ENCODE peak calls at places on chromosomes 11 and 22, in eight cellular contexts. O is breast epithelium; V is ovary; A is heart right ventricle; Q is CD8-positive, alpha-beta T cell; X is endodermal cell; E is adipocyte; N is ascending aorta. S is an unnamed sample. For H3K4me1, the result is how much of the 10 kb centered on the place peaks cover.

GRCh38 chr11:103744496-103745153 is 291.8 kb upstream of the DDI1 start:
- DNase-seq in E (no peak), A (no peak), N (no peak), X (no peak), V (no peak), O (no peak), Q (no peak), S (no peak)

GRCh38 chr11:75524576-75525432 is 937 bp downstream of the GDPD5 start:
- DNase-seq in O (no peak), N (no peak), X (peak), A (peak), Q (peak), V (no peak), E (peak), S (peak)

GRCh38 chr22:25987948-25988347 is 181.3 kb upstream of the SEZ6L start:
- DNase-seq in Q (no peak), A (no peak), V (no peak), O (no peak), E (no peak), X (no peak), N (no peak), S (no peak)

GRCh38 chr11:128316541-128317206 is 270.7 kb downstream of the ETS1 start:
- DNase-seq in X (no peak), Q (no peak), V (no peak), A (no peak), O (no peak), E (no peak), N (no peak), S (no peak)

GRCh38 chr11:1348748-1349073 is 39.3 kb upstream of the TOLLIP start:
- DNase-seq in V (no peak), O (no peak), E (no peak), A (no peak), N (no peak), X (no peak), Q (no peak), S (no peak)

GRCh38 chr11:49995559-49995958 is 13.2 kb upstream of the OR4C12 start:
- DNase-seq in V (no peak), O (no peak), N (no peak), A (no peak), Q (no peak), E (peak), X (peak), S (peak)

GRCh38 chr11:63858628-63859550 is 20.0 kb downstream of the MARK2 start:
- DNase-seq in E (peak), A (no peak), O (no peak), V (peak), X (no peak), N (peak), Q (no peak), S (no peak)

GRCh38 chr11:101011881-101012280 is 117.7 kb downstream of the PGR start:
- DNase-seq in X (no peak), O (no peak), E (no peak), Q (no peak), A (no peak), N (no peak), V (no peak), S (no peak)

GRCh38 chr11:113446938-113447337 is 28.3 kb downstream of the DRD2 start:
- DNase-seq in Q (no peak), E (no peak), X (no peak), A (no peak), O (no peak), V (no peak), N (no peak), S (no peak)

GRCh38 chr11:101126551-101127347 is 2.9 kb downstream of the PGR start:
- DNase-seq in E (peak), N (no peak), A (peak), X (peak), V (peak), Q (no peak), O (no peak), S (peak)

GRCh38 chr11:47766363-47767227 is 546 bp downstream of the FNBP4 start:
- DNase-seq in A (peak), O (peak), Q (peak), V (peak), E (peak), X (peak), N (no peak), S (peak)

GRCh38 chr11:44275961-44276550 is 33.9 kb downstream of the ALX4 start:
- DNase-seq in N (no peak), V (no peak), A (no peak), E (no peak), Q (no peak), X (no peak), O (no peak), S (no peak)

GRCh38 chr22:46604306-46604690 is 15.9 kb upstream of the GRAMD4 start:
- DNase-seq in A (no peak), Q (peak), X (no peak), V (no peak), N (peak), O (no peak), E (no peak), S (no peak)

GRCh38 chr22:43234299-43234988 is 47.5 kb upstream of the TTLL12 start:
- DNase-seq in O (no peak), N (no peak), E (no peak), Q (no peak), A (no peak), V (no peak), X (no peak), S (no peak)

GRCh38 chr11:57659669-57660068 is 2.1 kb downstream of the CLP1 start:
- DNase-seq in N (no peak), O (no peak), Q (no peak), A (no peak), X (no peak), E (no peak), V (no peak), S (no peak)

GRCh38 chr11:76927160-76927559 is 66.4 kb downstream of the ACER3 start:
- DNase-seq in Q (no peak), V (no peak), A (no peak), N (no peak), X (no peak), O (no peak), E (no peak), S (no peak)

GRCh38 chr11:2202071-2202899 is 30.7 kb upstream of the TH start:
- DNase-seq in O (peak), E (no peak), N (no peak), A (no peak), V (no peak), Q (no peak), X (no peak), S (no peak)

GRCh38 chr11:127412722-127413121 is 412.2 kb upstream of the KIRREL3 start:
- DNase-seq in Q (no peak), O (no peak), E (no peak), V (no peak), A (no peak), N (no peak), X (no peak), S (no peak)

GRCh38 chr11:76256448-76256847 is 50.1 kb upstream of the WNT11 start:
- DNase-seq in O (no peak), E (no peak), V (no peak), N (no peak), X (peak), A (no peak), Q (no peak), S (peak)

GRCh38 chr11:130786586-130786985 is 129.7 kb downstream of the SNX19 start:
- DNase-seq in N (no peak), O (no peak), X (no peak), Q (no peak), E (no peak), V (no peak), A (no peak), S (no peak)
- H3K4me1 ChIP-seq in N (under half), O (under half), X (under half), Q (under half), E (under half), V (under half), A (under half), S (under half)

GRCh38 chr11:12137938-12138731 is 27.7 kb downstream of the MICAL2 start:
- DNase-seq in E (no peak), X (no peak), N (peak), Q (no peak), A (no peak), V (no peak), O (no peak), S (peak)

GRCh38 chr11:12135185-12135584 is 24.8 kb downstream of the MICAL2 start:
- DNase-seq in O (no peak), E (no peak), X (no peak), Q (no peak), A (no peak), V (no peak), N (no peak), S (no peak)

GRCh38 chr11:12134239-12134590 is 23.8 kb downstream of the MICAL2 start:
- DNase-seq in E (no peak), Q (no peak), X (no peak), N (no peak), A (no peak), O (no peak), V (no peak), S (no peak)

GRCh38 chr11:12139144-12139881 is 28.9 kb downstream of the MICAL2 start:
- DNase-seq in V (peak), O (no peak), Q (no peak), A (no peak), X (no peak), E (peak), N (no peak), S (no peak)

DNA sequence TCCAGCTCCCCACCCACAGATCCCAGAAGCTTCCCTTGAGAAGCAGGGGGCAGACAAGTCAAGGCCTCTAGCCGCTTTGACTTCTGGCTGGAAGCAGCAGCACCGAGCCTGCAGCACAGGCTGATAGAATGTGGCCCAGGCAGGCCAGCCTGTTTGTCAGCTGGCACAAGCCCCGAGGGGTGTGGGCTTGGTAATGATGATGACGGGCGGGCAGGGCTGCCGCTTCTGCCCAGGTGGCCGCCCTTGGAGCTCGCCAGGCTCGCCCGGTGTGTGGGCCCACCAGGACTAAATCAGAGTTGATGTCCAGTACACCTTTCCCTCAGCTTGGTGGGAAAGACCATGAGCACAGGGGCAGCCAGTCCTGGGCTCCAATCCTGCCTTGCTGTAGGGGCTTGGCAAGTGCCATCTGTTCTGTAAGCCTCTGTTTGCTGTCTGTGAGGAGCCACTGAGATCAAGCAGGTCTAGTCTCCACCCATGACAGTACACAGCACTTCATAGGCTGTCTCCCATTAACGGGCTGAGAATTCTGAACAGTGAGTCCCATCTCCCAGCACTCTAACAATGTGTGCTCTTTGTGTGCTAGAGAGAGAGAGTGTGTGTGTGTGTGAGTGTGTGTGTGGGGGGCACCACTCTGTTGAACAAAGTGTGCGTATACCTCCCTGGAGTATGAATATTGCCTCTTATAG is 26.8 kb downstream of the MICAL2 start:
- DNase-seq in O (peak), Q (no peak), V (no peak), X (no peak), A (no peak), N (no peak), E (no peak), S (no peak)
- H3K4me1 ChIP-seq in O (under half), Q (under half), V (under half), X (under half), A (half or more), N (half or more), E (under half), S (under half)

GRCh38 chr22:49954991-49955580 is 5.5 kb upstream of the PIM3 start:
- DNase-seq in A (peak), Q (no peak), O (no peak), N (no peak), X (no peak), E (no peak), V (no peak), S (no peak)
- H3K4me1 ChIP-seq in A (under half), Q (under half), O (under half), N (under half), X (under half), E (half or more), V (under half), S (under half)

GRCh38 chr22:29385305-29385704 is 3.1 kb downstream of the AP1B1 start:
- DNase-seq in N (no peak), E (no peak), O (no peak), V (no peak), X (no peak), A (no peak), Q (no peak), S (no peak)

GRCh38 chr22:29383740-29384139 is 4.6 kb downstream of the AP1B1 start:
- DNase-seq in Q (no peak), N (no peak), V (no peak), E (no peak), A (no peak), X (no peak), O (no peak), S (no peak)

GRCh38 chr22:29387921-29388758 is at the start of gene AP1B1:
- DNase-seq in Q (peak), N (peak), E (peak), A (peak), X (peak), O (peak), V (peak), S (peak)

GRCh38 chr22:29388759-29389090 is 355 bp upstream of the AP1B1 start:
- DNase-seq in O (no peak), V (no peak), X (no peak), A (no peak), Q (no peak), N (no peak), E (no peak), S (no peak)

DNA sequence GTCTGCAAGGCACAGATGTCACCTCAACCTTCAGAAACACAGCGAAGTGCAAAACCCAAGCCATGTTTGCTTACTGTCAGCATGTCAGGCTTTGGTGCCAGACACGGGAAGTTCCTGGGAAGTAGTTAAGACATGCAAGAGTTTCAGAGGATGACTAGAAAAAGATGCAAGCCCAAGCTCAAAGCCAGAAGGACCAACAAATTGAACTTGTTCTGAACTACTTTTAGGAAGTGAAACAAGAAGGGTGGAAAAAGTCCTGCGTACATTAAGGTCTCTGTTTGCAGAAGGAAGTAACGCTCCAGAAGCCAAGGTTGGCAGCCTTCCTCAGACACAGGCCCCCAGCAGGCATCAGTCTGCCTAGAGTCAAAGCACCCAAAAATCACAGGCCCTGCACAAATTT is 2.6 kb downstream of the AP1B1 start:
- DNase-seq in Q (no peak), A (no peak), N (no peak), V (no peak), O (no peak), E (no peak), X (no peak), S (no peak)
- H3K4me1 ChIP-seq in Q (under half), A (under half), N (under half), V (under half), O (under half), E (under half), X (under half), S (under half)

GRCh38 chr11:121347094-121347493 is 54.5 kb downstream of the SC5D start:
- DNase-seq in N (no peak), Q (no peak), O (no peak), E (no peak), X (no peak), V (no peak), A (no peak), S (no peak)
- H3K4me1 ChIP-seq in N (under half), Q (under half), O (under half), E (under half), X (under half), V (under half), A (under half), S (under half)

GRCh38 chr11:94754335-94754734 is 13.8 kb upstream of the AMOTL1 start:
- DNase-seq in V (no peak), N (no peak), X (no peak), O (no peak), Q (no peak), A (no peak), E (no peak), S (no peak)
- H3K4me1 ChIP-seq in V (under half), N (under half), X (under half), O (under half), Q (under half), A (under half), E (under half), S (under half)

S was measured in neural progenitor cell.